ENCODE peak calls at places on chromosomes 13 and 19, in seven cellular contexts. L, Z, W, B, R, H and M are unnamed samples.

GRCh38 chr13:58056411-58056810 is 424.9 kb downstream of the PCDH17 start:
- DNase-seq in H (no peak), R (no peak), L (no peak), W (no peak), Z (no peak), B (no peak), M (no peak)

GRCh38 chr13:30923423-30923822 is 9.0 kb upstream of the TEX26 start:
- DNase-seq in W (no peak), B (no peak), L (no peak), H (no peak), Z (no peak), R (no peak), M (no peak)

GRCh38 chr19:19434483-19435045 is 29.1 kb downstream of the GATAD2A start:
- DNase-seq in H (no peak), B (no peak), L (no peak), R (no peak), Z (no peak), W (no peak), M (no peak)

GRCh38 chr19:17943284-17944221 is 10.7 kb downstream of the CCDC124 start:
- DNase-seq in R (no peak), L (no peak), H (no peak), B (no peak), W (no peak), Z (no peak), M (no peak)

GRCh38 chr13:102354011-102354410 is 47.8 kb downstream of the FGF14 start:
- DNase-seq in B (no peak), H (no peak), L (no peak), Z (no peak), R (no peak), W (no peak), M (no peak)

GRCh38 chr13:33992891-33993336 is 175.0 kb downstream of the RFC3 start:
- DNase-seq in B (no peak), R (no peak), H (no peak), Z (no peak), W (no peak), L (no peak), M (peak; percentile 72)

GRCh38 chr19:28505933-28506332 is 707.0 kb downstream of the UQCRFS1 start:
- DNase-seq in R (no peak), H (no peak), W (no peak), L (no peak), B (no peak), Z (no peak), M (no peak)

GRCh38 chr13:71880753-71881541 is 13.9 kb upstream of the DACH1 start:
- DNase-seq in H (no peak), R (peak; percentile 18), B (no peak), W (no peak), Z (no peak), L (no peak), M (no peak)

GRCh38 chr13:35855531-35856019 is 275.6 kb downstream of the DCLK1 start:
- DNase-seq in W (no peak), H (peak; percentile 25), L (no peak), R (peak; percentile 77), Z (no peak), B (peak; percentile 24), M (no peak)

GRCh38 chr19:5352229-5352763 is 11.7 kb upstream of the PTPRS start:
- DNase-seq in L (no peak), B (no peak), W (no peak), H (no peak), R (peak; percentile 69), Z (no peak), M (no peak)

GRCh38 chr13:112519517-112520060 is 68.4 kb downstream of the TUBGCP3 start:
- DNase-seq in H (no peak), B (no peak), W (no peak), R (no peak), L (no peak), Z (no peak), M (no peak)

GRCh38 chr19:3075605-3076431 is 13.5 kb upstream of the TLE5 start:
- DNase-seq in L (peak; percentile 77), R (peak; percentile 57), B (peak; percentile 75), Z (peak; percentile 58), H (peak; percentile 82), W (peak; percentile 69), M (no peak)

GRCh38 chr19:1279782-1280341 is 4.5 kb downstream of the FAM174C start:
- DNase-seq in L (peak; percentile 69), W (peak; percentile 67), H (peak; percentile 89), Z (peak; percentile 84), R (peak; percentile 83), B (peak; percentile 92), M (peak; percentile 68)

GRCh38 chr19:2235396-2236284 is 489 bp downstream of the PLEKHJ1 start:
- DNase-seq in W (no peak), Z (no peak), H (no peak), R (no peak), L (no peak), B (no peak), M (peak; percentile 85)

GRCh38 chr19:36378625-36379509 is at the start of gene ZFP14:
- DNase-seq in B (peak; percentile 98), R (peak; percentile 87), H (peak; percentile 89), Z (peak; percentile 94), W (peak; percentile 98), L (peak; percentile 90), M (peak; percentile 91)

GRCh38 chr19:51531349-51532315 is at the start of gene SIGLEC6:
- DNase-seq in L (no peak), W (peak; percentile 30), R (no peak), H (no peak), B (no peak), Z (no peak), M (no peak)

GRCh38 chr19:47891622-47891922 is 5.5 kb upstream of the SULT2A1 start:
- DNase-seq in L (no peak), R (no peak), H (no peak), B (no peak), W (no peak), Z (no peak), M (no peak)